ENCODE peak calls at places on chromosomes 7 and 10, in four cellular contexts. One of them, this sample, is unnamed.
A peak's percentile ranks its signal among the peaks of the same experiment; 100 is the strongest.

GRCh38 chr10:3065622-3066021 is 1.7 kb upstream of the PFKP start:
- DNase-seq in GM12892: no peak
- DNase-seq in A549: no peak
- DNase-seq in HCT116: no peak
- DNase-seq in this sample: no peak

GRCh38 chr10:106440355-106440754 is 724.2 kb downstream of the SORCS1 start:
- DNase-seq in A549: no peak
- DNase-seq in HCT116: no peak
- DNase-seq in GM12892: no peak
- DNase-seq in this sample: no peak

GRCh38 chr10:128026620-128027281 is 99.5 kb downstream of the MKI67 start:
- DNase-seq in HCT116: no peak
- DNase-seq in GM12892: no peak
- DNase-seq in A549: no peak
- DNase-seq in this sample: no peak

GRCh38 chr10:58399410-58399809 is 14.2 kb downstream of the TFAM start:
- DNase-seq in A549: no peak
- DNase-seq in HCT116: no peak
- DNase-seq in GM12892: no peak
- DNase-seq in this sample: no peak

GRCh38 chr7:127527561-127527960 is 57.8 kb downstream of the GCC1 start:
- DNase-seq in HCT116: no peak
- DNase-seq in GM12892: no peak
- DNase-seq in A549: no peak
- DNase-seq in this sample: no peak

GRCh38 chr10:47152861-47153349 is 147.1 kb upstream of the GDF10 start:
- DNase-seq in GM12892: no peak
- DNase-seq in HCT116: peak; percentile 22
- DNase-seq in A549: peak; percentile 33
- DNase-seq in this sample: no peak

GRCh38 chr7:45978010-45978681 is 57.1 kb upstream of the IGFBP3 start:
- DNase-seq in A549: peak; percentile 99
- DNase-seq in GM12892: no peak
- DNase-seq in HCT116: peak; percentile 95
- DNase-seq in this sample: no peak

GRCh38 chr10:117439243-117439912 is 64.1 kb upstream of the PDZD8 start:
- DNase-seq in A549: no peak
- DNase-seq in GM12892: no peak
- DNase-seq in HCT116: no peak
- DNase-seq in this sample: no peak

GRCh38 chr7:93551063-93551895 is 23.2 kb downstream of the CALCR start:
- DNase-seq in HCT116: peak; percentile 49
- DNase-seq in A549: peak; percentile 20
- DNase-seq in GM12892: no peak
- DNase-seq in this sample: peak; percentile 31

GRCh38 chr7:157152391-157152937 is 13.7 kb downstream of the UBE3C start:
- DNase-seq in HCT116: no peak
- DNase-seq in GM12892: no peak
- DNase-seq in A549: no peak
- DNase-seq in this sample: no peak

GRCh38 chr10:74585231-74586087 is 240.9 kb upstream of the KAT6B start:
- DNase-seq in GM12892: no peak
- DNase-seq in HCT116: no peak
- DNase-seq in A549: no peak
- DNase-seq in this sample: no peak

GRCh38 chr10:132387723-132388210 is 9.2 kb upstream of the PWWP2B start:
- DNase-seq in GM12892: peak; percentile 83
- DNase-seq in HCT116: no peak
- DNase-seq in A549: peak; percentile 93
- DNase-seq in this sample: peak; percentile 59

GRCh38 chr10:112858990-112859520 is 91.0 kb upstream of the TCF7L2 start:
- DNase-seq in HCT116: no peak
- DNase-seq in GM12892: no peak
- DNase-seq in A549: no peak
- DNase-seq in this sample: no peak

GRCh38 chr7:31336202-31337035 is 4.1 kb downstream of the NEUROD6 start:
- DNase-seq in A549: no peak
- DNase-seq in HCT116: no peak
- DNase-seq in GM12892: no peak
- DNase-seq in this sample: no peak

GRCh38 chr10:125985557-125986246 is 89.3 kb downstream of the FANK1 start:
- DNase-seq in A549: no peak
- DNase-seq in GM12892: no peak
- DNase-seq in HCT116: no peak
- DNase-seq in this sample: no peak

GRCh38 chr10:30803901-30804322 is 174.4 kb upstream of the LYZL2 start:
- DNase-seq in HCT116: no peak
- DNase-seq in GM12892: no peak
- DNase-seq in A549: no peak
- DNase-seq in this sample: no peak

GRCh38 chr7:36923185-36923584 is 198.9 kb upstream of the AOAH start:
- DNase-seq in GM12892: no peak
- DNase-seq in A549: no peak
- DNase-seq in HCT116: no peak
- DNase-seq in this sample: no peak

GRCh38 chr10:31064334-31064733 is 32.7 kb upstream of the ZNF438 start:
- DNase-seq in A549: no peak
- DNase-seq in GM12892: no peak
- DNase-seq in HCT116: no peak
- DNase-seq in this sample: no peak

GRCh38 chr7:91929463-91929862 is 11.2 kb upstream of the AKAP9 start:
- DNase-seq in HCT116: no peak
- DNase-seq in GM12892: no peak
- DNase-seq in A549: no peak
- DNase-seq in this sample: no peak

GRCh38 chr7:131859162-131859821 is 302.9 kb upstream of the PODXL start:
- DNase-seq in GM12892: peak; percentile 26
- DNase-seq in HCT116: peak; percentile 43
- DNase-seq in A549: peak; percentile 87
- DNase-seq in this sample: peak; percentile 59

GRCh38 chr10:72084094-72084459 is 4.3 kb downstream of the SPOCK2 start:
- DNase-seq in A549: no peak
- DNase-seq in HCT116: no peak
- DNase-seq in GM12892: no peak
- DNase-seq in this sample: no peak

GRCh38 chr10:102066421-102067068 is 1.4 kb downstream of the HPS6 start:
- DNase-seq in A549: no peak
- DNase-seq in HCT116: no peak
- DNase-seq in GM12892: no peak
- DNase-seq in this sample: no peak

GRCh38 chr10:102067091-102067916 is 2.2 kb downstream of the HPS6 start:
- DNase-seq in A549: no peak
- DNase-seq in GM12892: no peak
- DNase-seq in HCT116: no peak
- DNase-seq in this sample: no peak

GRCh38 chr10:102064503-102064867 is 664 bp upstream of the HPS6 start:
- DNase-seq in A549: no peak
- DNase-seq in GM12892: no peak
- DNase-seq in HCT116: no peak
- DNase-seq in this sample: no peak

GRCh38 chr10:102064868-102065560 is at the start of gene HPS6:
- DNase-seq in HCT116: peak; percentile 77
- DNase-seq in A549: peak; percentile 89
- DNase-seq in GM12892: peak; percentile 99
- DNase-seq in this sample: peak; percentile 95

GRCh38 chr10:102065561-102066420 is 642 bp downstream of the HPS6 start:
- DNase-seq in GM12892: peak; percentile 51
- DNase-seq in HCT116: no peak
- DNase-seq in A549: peak; percentile 38
- DNase-seq in this sample: peak; percentile 75
- TF ChIP-seq POLR2A in GM12892: no peak
- TF ChIP-seq POLR2A in HCT116: no peak
- TF ChIP-seq POLR2A in A549: no peak
- TF ChIP-seq POLR2A in this sample: peak; percentile 62

GRCh38 chr7:19410096-19410495 is 264.9 kb upstream of the FERD3L start:
- DNase-seq in GM12892: no peak
- DNase-seq in HCT116: no peak
- DNase-seq in A549: no peak
- DNase-seq in this sample: no peak
- TF ChIP-seq POLR2A in GM12892: no peak
- TF ChIP-seq POLR2A in HCT116: no peak
- TF ChIP-seq POLR2A in A549: no peak
- TF ChIP-seq POLR2A in this sample: no peak

GRCh38 chr10:78302989-78303854 is 269.6 kb downstream of the RPS24 start:
- DNase-seq in HCT116: peak; percentile 85
- DNase-seq in GM12892: peak; percentile 95
- DNase-seq in A549: peak; percentile 97
- DNase-seq in this sample: peak; percentile 93
- TF ChIP-seq POLR2A in HCT116: peak; percentile 79
- TF ChIP-seq POLR2A in GM12892: peak; percentile 49
- TF ChIP-seq POLR2A in A549: peak; percentile 61
- TF ChIP-seq POLR2A in this sample: peak; percentile 93

GRCh38 chr10:45473126-45473525 is 99.1 kb downstream of the ALOX5 start:
- DNase-seq in HCT116: no peak
- DNase-seq in GM12892: no peak
- DNase-seq in A549: no peak
- DNase-seq in this sample: peak; percentile 64

GRCh38 chr10:45468110-45468509 is 94.1 kb downstream of the ALOX5 start:
- DNase-seq in HCT116: no peak
- DNase-seq in GM12892: no peak
- DNase-seq in A549: no peak
- DNase-seq in this sample: no peak

GRCh38 chr10:45466784-45467183 is 92.8 kb downstream of the ALOX5 start:
- DNase-seq in A549: no peak
- DNase-seq in HCT116: no peak
- DNase-seq in GM12892: no peak
- DNase-seq in this sample: no peak

GRCh38 chr10:45471531-45472310 is 97.7 kb downstream of the ALOX5 start:
- DNase-seq in A549: no peak
- DNase-seq in HCT116: no peak
- DNase-seq in GM12892: no peak
- DNase-seq in this sample: no peak

GRCh38 chr10:45470098-45471012 is 96.3 kb downstream of the ALOX5 start:
- DNase-seq in GM12892: no peak
- DNase-seq in HCT116: no peak
- DNase-seq in A549: no peak
- DNase-seq in this sample: peak; percentile 98
- TF ChIP-seq POLR2A in GM12892: peak; percentile 23
- TF ChIP-seq POLR2A in HCT116: no peak
- TF ChIP-seq POLR2A in A549: no peak
- TF ChIP-seq POLR2A in this sample: peak; percentile 32

GRCh38 chr10:14952851-14953451 is 945 bp downstream of the DCLRE1C start:
- DNase-seq in HCT116: no peak
- DNase-seq in GM12892: no peak
- DNase-seq in A549: no peak
- DNase-seq in this sample: no peak

GRCh38 chr10:14958872-14959220 is 342 bp upstream of the MEIG1 start:
- DNase-seq in GM12892: no peak
- DNase-seq in HCT116: no peak
- DNase-seq in A549: no peak
- DNase-seq in this sample: no peak

GRCh38 chr10:14954934-14955333 is 1.0 kb upstream of the DCLRE1C start:
- DNase-seq in GM12892: no peak
- DNase-seq in A549: no peak
- DNase-seq in HCT116: no peak
- DNase-seq in this sample: no peak

GRCh38 chr10:14953452-14954000 is 370 bp downstream of the DCLRE1C start:
- DNase-seq in GM12892: peak; percentile 31
- DNase-seq in HCT116: peak; percentile 22
- DNase-seq in A549: peak; percentile 57
- DNase-seq in this sample: peak; percentile 74

GRCh38 chr10:14954001-14954770 is at the start of gene DCLRE1C:
- DNase-seq in HCT116: peak; percentile 80
- DNase-seq in A549: peak; percentile 91
- DNase-seq in GM12892: peak; percentile 82
- DNase-seq in this sample: peak; percentile 92
- TF ChIP-seq POLR2A in HCT116: peak; percentile 86
- TF ChIP-seq POLR2A in A549: peak; percentile 77
- TF ChIP-seq POLR2A in GM12892: peak; percentile 45
- TF ChIP-seq POLR2A in this sample: peak; percentile 88